ENCODE peak calls at places on chromosomes 1 and 21, in six cellular contexts. One of them, this sample, is unnamed.

GRCh38 chr1:202148391-202148790 is 3.9 kb upstream of the ARL8A start:
- DNase-seq in thoracic aorta: no peak
- DNase-seq in astrocyte of the spinal cord: no peak
- DNase-seq in brain microvascular endothelial cell: no peak
- DNase-seq in AG04449: no peak
- DNase-seq in heart left ventricle: no peak
- DNase-seq in this sample: no peak

GRCh38 chr1:4977701-4978100 is 323.3 kb downstream of the AJAP1 start:
- DNase-seq in thoracic aorta: no peak
- DNase-seq in astrocyte of the spinal cord: no peak
- DNase-seq in brain microvascular endothelial cell: no peak
- DNase-seq in AG04449: no peak
- DNase-seq in heart left ventricle: no peak
- DNase-seq in this sample: no peak

GRCh38 chr21:39803393-39803792 is 58.4 kb downstream of the IGSF5 start:
- DNase-seq in thoracic aorta: no peak
- DNase-seq in astrocyte of the spinal cord: no peak
- DNase-seq in brain microvascular endothelial cell: no peak
- DNase-seq in AG04449: no peak
- DNase-seq in heart left ventricle: no peak
- DNase-seq in this sample: no peak

GRCh38 chr1:18481190-18481920 is 625 bp downstream of the KLHDC7A start:
- DNase-seq in thoracic aorta: no peak
- DNase-seq in astrocyte of the spinal cord: no peak
- DNase-seq in brain microvascular endothelial cell: no peak
- DNase-seq in AG04449: no peak
- DNase-seq in heart left ventricle: no peak
- DNase-seq in this sample: no peak

GRCh38 chr1:197797010-197797409 is 21.7 kb upstream of the DENND1B start:
- DNase-seq in thoracic aorta: no peak
- DNase-seq in astrocyte of the spinal cord: no peak
- DNase-seq in brain microvascular endothelial cell: no peak
- DNase-seq in AG04449: no peak
- DNase-seq in heart left ventricle: no peak
- DNase-seq in this sample: no peak

GRCh38 chr1:29563571-29563970 is 327.2 kb downstream of the PTPRU start:
- DNase-seq in thoracic aorta: no peak
- DNase-seq in astrocyte of the spinal cord: no peak
- DNase-seq in brain microvascular endothelial cell: peak; percentile 12
- DNase-seq in AG04449: no peak
- DNase-seq in heart left ventricle: no peak
- DNase-seq in this sample: peak; percentile 54

GRCh38 chr1:201042663-201043461 is 19.3 kb upstream of the KIF21B start:
- DNase-seq in thoracic aorta: no peak
- DNase-seq in astrocyte of the spinal cord: peak; percentile 72
- DNase-seq in brain microvascular endothelial cell: peak; percentile 62
- DNase-seq in AG04449: peak; percentile 23
- DNase-seq in heart left ventricle: peak; percentile 52
- DNase-seq in this sample: peak; percentile 77

GRCh38 chr1:157734328-157734727 is 33.8 kb upstream of the FCRL3 start:
- DNase-seq in thoracic aorta: no peak
- DNase-seq in astrocyte of the spinal cord: no peak
- DNase-seq in brain microvascular endothelial cell: no peak
- DNase-seq in AG04449: no peak
- DNase-seq in heart left ventricle: no peak
- DNase-seq in this sample: no peak

GRCh38 chr21:44871576-44872265 is 1.8 kb downstream of the PTTG1IP start:
- DNase-seq in thoracic aorta: peak; percentile 53
- DNase-seq in astrocyte of the spinal cord: peak; percentile 66
- DNase-seq in brain microvascular endothelial cell: peak; percentile 70
- DNase-seq in AG04449: no peak
- DNase-seq in heart left ventricle: peak; percentile 64
- DNase-seq in this sample: peak; percentile 84

GRCh38 chr1:213759359-213760181 is 228.2 kb upstream of the PROX1 start:
- DNase-seq in thoracic aorta: no peak
- DNase-seq in astrocyte of the spinal cord: no peak
- DNase-seq in brain microvascular endothelial cell: no peak
- DNase-seq in AG04449: no peak
- DNase-seq in heart left ventricle: no peak
- DNase-seq in this sample: no peak

GRCh38 chr1:64472805-64473204 is 2.9 kb downstream of the CACHD1 start:
- DNase-seq in thoracic aorta: no peak
- DNase-seq in astrocyte of the spinal cord: no peak
- DNase-seq in brain microvascular endothelial cell: no peak
- DNase-seq in AG04449: no peak
- DNase-seq in heart left ventricle: no peak
- DNase-seq in this sample: no peak

GRCh38 chr1:93616996-93617669 is 64.5 kb downstream of the BCAR3 start:
- DNase-seq in thoracic aorta: peak; percentile 71
- DNase-seq in astrocyte of the spinal cord: no peak
- DNase-seq in brain microvascular endothelial cell: no peak
- DNase-seq in AG04449: no peak
- DNase-seq in heart left ventricle: peak; percentile 63
- DNase-seq in this sample: no peak

GRCh38 chr1:46406881-46407608 is 12.9 kb downstream of the FAAH start:
- DNase-seq in thoracic aorta: no peak
- DNase-seq in astrocyte of the spinal cord: no peak
- DNase-seq in brain microvascular endothelial cell: no peak
- DNase-seq in AG04449: no peak
- DNase-seq in heart left ventricle: no peak
- DNase-seq in this sample: no peak

DNA sequence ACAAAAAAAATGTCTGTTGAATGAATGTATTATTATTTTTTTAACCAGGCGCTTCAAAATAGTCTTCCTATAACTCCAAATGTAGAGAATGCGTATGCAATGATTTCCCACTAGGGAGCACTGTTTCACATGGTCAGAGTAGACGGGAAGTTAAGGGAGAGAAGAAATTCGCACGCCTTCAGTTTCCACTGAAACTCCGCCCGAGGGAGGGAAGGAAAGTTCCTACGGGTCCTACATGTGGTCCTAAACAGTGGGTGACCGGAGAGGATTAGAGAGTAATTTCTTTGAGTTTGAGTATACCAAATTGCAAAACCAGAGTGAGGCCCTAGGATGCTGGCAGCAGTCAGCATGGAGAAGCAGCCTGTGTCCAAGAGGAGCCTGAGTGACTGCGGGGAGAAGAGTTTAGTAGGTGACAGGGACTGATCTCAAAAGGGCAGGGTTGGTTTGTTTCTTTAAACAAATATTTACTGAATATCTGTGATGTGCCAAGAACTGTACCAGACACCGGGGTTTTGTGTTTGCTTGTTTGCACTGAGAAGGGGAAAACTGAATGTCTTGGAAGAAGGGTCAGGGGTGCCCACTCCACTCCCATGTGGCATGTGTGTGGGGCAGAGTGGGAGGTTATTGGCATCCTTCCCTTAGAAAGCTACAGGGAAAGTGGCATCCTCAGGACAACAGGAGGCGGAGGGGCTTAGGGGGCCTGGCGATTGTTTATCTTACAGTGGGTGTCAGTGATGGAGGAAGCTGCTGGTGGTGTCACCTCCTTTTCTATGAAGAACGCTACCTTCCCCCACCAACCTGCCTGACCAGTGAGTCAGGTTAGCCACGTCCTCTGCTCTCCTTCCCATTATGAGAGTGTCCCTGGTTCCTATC is 22.8 kb downstream of the RNU5D-1 start:
- DNase-seq in thoracic aorta: no peak
- DNase-seq in astrocyte of the spinal cord: peak; percentile 50
- DNase-seq in brain microvascular endothelial cell: peak; percentile 63
- DNase-seq in AG04449: no peak
- DNase-seq in heart left ventricle: no peak
- DNase-seq in this sample: peak; percentile 64
- TF ChIP-seq CTCF in thoracic aorta: peak; percentile 50
- TF ChIP-seq CTCF in astrocyte of the spinal cord: peak; percentile 59
- TF ChIP-seq CTCF in brain microvascular endothelial cell: peak; percentile 66
- TF ChIP-seq CTCF in AG04449: peak; percentile 33
- TF ChIP-seq CTCF in heart left ventricle: peak; percentile 72
- TF ChIP-seq CTCF in this sample: peak; percentile 78

GRCh38 chr1:16151200-16151708 is 4.6 kb downstream of the EPHA2 start:
- DNase-seq in thoracic aorta: no peak
- DNase-seq in astrocyte of the spinal cord: peak; percentile 56
- DNase-seq in brain microvascular endothelial cell: no peak
- DNase-seq in AG04449: no peak
- DNase-seq in heart left ventricle: peak; percentile 59
- DNase-seq in this sample: peak; percentile 69
- H3K4me3 ChIP-seq in thoracic aorta: no peak overlapping the region
- H3K4me3 ChIP-seq in astrocyte of the spinal cord: no peak overlapping the region
- H3K4me3 ChIP-seq in brain microvascular endothelial cell: peak overlapping the region; percentile 15
- H3K4me3 ChIP-seq in AG04449: peak overlapping the region; percentile 3
- H3K4me3 ChIP-seq in heart left ventricle: peak overlapping the region; percentile 19
- H3K4me3 ChIP-seq in this sample: peak overlapping the region; percentile 32

GRCh38 chr1:11569551-11569950 is 84.7 kb downstream of the FBXO2 start:
- DNase-seq in thoracic aorta: no peak
- DNase-seq in astrocyte of the spinal cord: no peak
- DNase-seq in brain microvascular endothelial cell: no peak
- DNase-seq in AG04449: no peak
- DNase-seq in heart left ventricle: no peak
- DNase-seq in this sample: no peak

GRCh38 chr1:11569954-11570353 is 84.3 kb downstream of the FBXO2 start:
- DNase-seq in thoracic aorta: no peak
- DNase-seq in astrocyte of the spinal cord: no peak
- DNase-seq in brain microvascular endothelial cell: no peak
- DNase-seq in AG04449: no peak
- DNase-seq in heart left ventricle: no peak
- DNase-seq in this sample: no peak

GRCh38 chr1:11573293-11573692 is 80.9 kb downstream of the FBXO2 start:
- DNase-seq in thoracic aorta: no peak
- DNase-seq in astrocyte of the spinal cord: no peak
- DNase-seq in brain microvascular endothelial cell: no peak
- DNase-seq in AG04449: no peak
- DNase-seq in heart left ventricle: no peak
- DNase-seq in this sample: no peak

GRCh38 chr1:11570821-11571220 is 83.4 kb downstream of the FBXO2 start:
- DNase-seq in thoracic aorta: no peak
- DNase-seq in astrocyte of the spinal cord: no peak
- DNase-seq in brain microvascular endothelial cell: no peak
- DNase-seq in AG04449: no peak
- DNase-seq in heart left ventricle: no peak
- DNase-seq in this sample: no peak

DNA sequence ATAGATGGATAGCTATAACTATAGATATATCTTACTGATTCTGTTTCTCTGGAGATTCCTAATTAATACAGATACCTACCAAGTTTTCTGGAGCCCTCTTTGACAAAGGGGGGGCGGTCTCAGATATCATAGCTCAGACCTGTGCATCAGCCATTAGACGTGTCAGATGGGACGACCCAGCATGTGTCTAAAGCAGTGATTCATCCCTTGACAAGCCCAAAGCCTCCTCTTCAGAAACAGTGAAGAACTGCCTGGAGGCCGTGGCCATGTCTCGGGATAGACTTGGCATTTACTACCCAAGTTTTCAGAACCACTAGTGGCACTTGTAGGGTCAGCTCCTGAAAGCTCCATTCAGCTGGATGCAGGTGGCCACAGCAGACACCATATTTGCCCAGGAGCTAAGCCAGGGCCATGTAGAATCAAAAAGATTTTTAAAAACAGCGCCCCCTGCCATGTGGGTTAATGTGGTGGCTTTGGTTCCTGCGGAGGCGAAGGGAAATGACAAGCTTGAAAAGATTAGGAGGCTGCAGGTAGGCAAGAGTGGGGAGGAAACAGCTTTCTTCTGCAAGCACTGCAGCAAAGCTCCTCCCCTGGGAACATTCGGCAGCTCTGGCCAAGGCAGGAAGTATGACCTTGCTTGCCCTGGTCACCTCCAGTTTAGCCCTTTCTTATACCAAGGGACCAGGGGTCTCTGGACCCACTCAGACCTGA is 82.2 kb downstream of the FBXO2 start:
- DNase-seq in thoracic aorta: no peak
- DNase-seq in astrocyte of the spinal cord: no peak
- DNase-seq in brain microvascular endothelial cell: no peak
- DNase-seq in AG04449: no peak
- DNase-seq in heart left ventricle: no peak
- DNase-seq in this sample: no peak
- TF ChIP-seq CTCF in thoracic aorta: no peak
- TF ChIP-seq CTCF in astrocyte of the spinal cord: no peak
- TF ChIP-seq CTCF in brain microvascular endothelial cell: peak; percentile 26
- TF ChIP-seq CTCF in AG04449: no peak
- TF ChIP-seq CTCF in heart left ventricle: peak; percentile 24
- TF ChIP-seq CTCF in this sample: no peak

GRCh38 chr1:82979593-82980230 is 1019.2 kb downstream of the TTLL7 start:
- DNase-seq in thoracic aorta: no peak
- DNase-seq in astrocyte of the spinal cord: no peak
- DNase-seq in brain microvascular endothelial cell: no peak
- DNase-seq in AG04449: no peak
- DNase-seq in heart left ventricle: no peak
- DNase-seq in this sample: no peak
- H3K4me3 ChIP-seq in thoracic aorta: no peak overlapping the region
- H3K4me3 ChIP-seq in astrocyte of the spinal cord: no peak overlapping the region
- H3K4me3 ChIP-seq in brain microvascular endothelial cell: no peak overlapping the region
- H3K4me3 ChIP-seq in AG04449: no peak overlapping the region
- H3K4me3 ChIP-seq in heart left ventricle: no peak overlapping the region
- H3K4me3 ChIP-seq in this sample: no peak overlapping the region

GRCh38 chr21:19321688-19322087 is 918.1 kb upstream of the TMPRSS15 start:
- DNase-seq in thoracic aorta: no peak
- DNase-seq in astrocyte of the spinal cord: no peak
- DNase-seq in brain microvascular endothelial cell: no peak
- DNase-seq in AG04449: no peak
- DNase-seq in heart left ventricle: no peak
- DNase-seq in this sample: no peak

GRCh38 chr21:19326581-19327319 is 923.2 kb upstream of the TMPRSS15 start:
- DNase-seq in thoracic aorta: no peak
- DNase-seq in astrocyte of the spinal cord: no peak
- DNase-seq in brain microvascular endothelial cell: no peak
- DNase-seq in AG04449: no peak
- DNase-seq in heart left ventricle: no peak
- DNase-seq in this sample: no peak

DNA sequence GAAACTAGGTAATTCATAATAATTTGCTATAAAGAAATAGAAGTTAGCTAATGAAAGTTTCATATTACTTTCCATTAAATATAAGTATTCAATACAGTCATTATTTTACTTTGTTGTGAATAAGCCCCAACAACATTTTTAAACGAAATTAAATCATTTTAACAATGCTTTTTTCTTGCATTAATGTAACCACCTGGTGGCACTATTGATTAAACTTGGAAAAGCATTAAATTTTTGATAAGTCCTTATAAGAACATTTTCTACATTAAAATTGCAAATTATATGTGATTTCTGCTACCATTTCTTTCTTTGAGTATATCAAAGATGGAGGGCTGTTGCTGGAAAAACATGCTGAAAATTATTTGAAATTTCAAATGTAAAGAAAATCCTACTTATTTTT is 918.8 kb upstream of the TMPRSS15 start:
- DNase-seq in thoracic aorta: no peak
- DNase-seq in astrocyte of the spinal cord: peak; percentile 7
- DNase-seq in brain microvascular endothelial cell: no peak
- DNase-seq in AG04449: no peak
- DNase-seq in heart left ventricle: no peak
- DNase-seq in this sample: no peak
- TF ChIP-seq CTCF in thoracic aorta: no peak
- TF ChIP-seq CTCF in astrocyte of the spinal cord: peak; percentile 10
- TF ChIP-seq CTCF in brain microvascular endothelial cell: no peak
- TF ChIP-seq CTCF in AG04449: no peak
- TF ChIP-seq CTCF in heart left ventricle: peak; percentile 11
- TF ChIP-seq CTCF in this sample: no peak

This sample was measured in fibroblast of villous mesenchyme.